ENCODE peak calls at places on chromosomes 5 and 9, in eight cellular contexts. M is fibroblast of pulmonary artery; X is stimulated activated CD8-positive, alpha-beta memory T cell treated with anti-CD3 and anti-CD28 coated beads, Interleukin-2, amount 100 ng/mL, for 48 hours; T is neural progenitor cell; R is caudate nucleus; B is ecto neural progenitor cell; F is activated CD4-positive, alpha-beta T cell treated with anti-CD3 and anti-CD28 coated beads, Interleukin-2, amount 50 U/mL, for 4 hours; U is NCI-H146. O is an unnamed sample.

GRCh38 chr5:179716286-179716685 is 16.3 kb upstream of the MAML1 start:
- DNase-seq in F (no peak), T (no peak), R (no peak), U (no peak), X (no peak), B (no peak), M (no peak), O (no peak)

GRCh38 chr5:1554410-1554967 is 30.7 kb upstream of the LPCAT1 start:
- DNase-seq in R (no peak), X (no peak), M (no peak), B (peak), U (no peak), T (no peak), F (no peak), O (no peak)

GRCh38 chr9:93263334-93264229 is 79.6 kb downstream of the WNK2 start:
- DNase-seq in R (no peak), B (no peak), T (no peak), U (no peak), M (no peak), X (no peak), F (no peak), O (no peak)

GRCh38 chr5:112533315-112533867 is 114.3 kb upstream of the EPB41L4A start:
- DNase-seq in T (no peak), F (no peak), X (no peak), B (no peak), M (no peak), R (no peak), U (no peak), O (no peak)

GRCh38 chr5:99315413-99316178 is 386.8 kb upstream of the CHD1 start:
- DNase-seq in X (no peak), T (no peak), M (no peak), F (no peak), U (no peak), B (no peak), R (no peak), O (no peak)

GRCh38 chr5:2563046-2563445 is 188.4 kb downstream of the IRX2 start:
- DNase-seq in R (no peak), B (no peak), T (no peak), U (no peak), F (no peak), M (no peak), X (no peak), O (no peak)

GRCh38 chr5:96893342-96893741 is 17.0 kb downstream of the ERAP2 start:
- DNase-seq in F (peak), M (peak), X (no peak), R (no peak), B (no peak), U (no peak), T (no peak), O (no peak)

GRCh38 chr9:99181621-99182020 is 40.1 kb downstream of the ALG2 start:
- DNase-seq in R (no peak), B (no peak), F (no peak), T (no peak), M (peak), U (no peak), X (no peak), O (no peak)

GRCh38 chr9:5178126-5178805 is 7.2 kb downstream of the INSL6 start:
- DNase-seq in U (no peak), B (no peak), X (no peak), R (no peak), M (no peak), T (no peak), F (no peak), O (no peak)

GRCh38 chr5:96037128-96037527 is 75.5 kb upstream of the ELL2 start:
- DNase-seq in F (no peak), R (no peak), M (peak), X (no peak), B (no peak), U (no peak), T (no peak), O (no peak)

GRCh38 chr5:154236-154635 is 37.1 kb upstream of the LRRC14B start:
- DNase-seq in X (no peak), M (no peak), F (no peak), B (no peak), T (peak), R (no peak), U (no peak), O (no peak)

GRCh38 chr9:9612270-9612669 is 1000.5 kb downstream of the PTPRD start:
- DNase-seq in M (no peak), F (no peak), B (no peak), R (no peak), T (no peak), X (no peak), U (peak), O (no peak)

GRCh38 chr9:4689687-4690104 is 10.3 kb downstream of the CDC37L1 start:
- DNase-seq in F (no peak), R (no peak), T (no peak), U (no peak), X (no peak), M (no peak), B (no peak), O (no peak)

GRCh38 chr5:132024789-132025402 is 13.4 kb upstream of the ACSL6 start:
- DNase-seq in R (no peak), B (peak), X (no peak), F (no peak), T (peak), U (no peak), M (peak), O (no peak)

O was measured in activated T-helper 9 cell treated with anti-CD3 and anti-CD28 coated beads, Interleukin-2, amount 50 U/mL, for 16 hours.